ENCODE peak calls at places on chromosomes 16 and 17, in nine cellular contexts. O is GM12891; Y is chondrocyte; V is left colon; I is CD4-positive, alpha-beta T cell; A is posterior cingulate gyrus; W is ACHN; P is T-cell; J is T-helper 2 cell. C is an unnamed sample.

GRCh38 chr16:87723224-87723619 is 42.6 kb downstream of the KLHDC4 start:
- DNase-seq in I (peak; percentile 12), J (no peak), O (peak; percentile 63), A (peak; percentile 90), V (no peak), W (peak; percentile 97), P (peak; percentile 15), Y (no peak), C (peak; percentile 89)

GRCh38 chr16:88977028-88977844 is at the start of gene CBFA2T3:
- DNase-seq in O (no peak), V (peak; percentile 74), I (no peak), A (peak; percentile 41), W (no peak), P (no peak), Y (no peak), J (no peak), C (no peak)

GRCh38 chr17:41535764-41536481 is 7.8 kb upstream of the KRT19 start:
- DNase-seq in W (no peak), A (no peak), V (peak; percentile 55), P (no peak), I (no peak), O (no peak), Y (peak; percentile 75), J (no peak), C (no peak)

GRCh38 chr17:29138184-29138955 is 41.8 kb downstream of the MYO18A start:
- DNase-seq in W (peak; percentile 70), J (no peak), P (no peak), V (no peak), O (no peak), Y (no peak), A (no peak), I (peak; percentile 51), C (no peak)

GRCh38 chr17:80367510-80367909 is 47.5 kb upstream of the ENDOV start:
- DNase-seq in V (no peak), J (no peak), I (no peak), Y (peak; percentile 64), P (no peak), O (no peak), W (no peak), A (no peak), C (no peak)

GRCh38 chr16:88969361-88969831 is 7.6 kb downstream of the CBFA2T3 start:
- DNase-seq in V (no peak), Y (no peak), W (no peak), P (no peak), J (no peak), O (no peak), I (no peak), A (no peak), C (no peak)

GRCh38 chr17:36837193-36837592 is 100.1 kb upstream of the LHX1 start:
- DNase-seq in P (no peak), W (no peak), O (no peak), I (no peak), A (no peak), V (no peak), J (no peak), Y (no peak), C (no peak)

GRCh38 chr16:79362312-79362970 is 238.1 kb downstream of the MAF start:
- DNase-seq in W (no peak), P (no peak), Y (no peak), I (no peak), J (no peak), V (no peak), A (no peak), O (no peak), C (no peak)

GRCh38 chr16:59385953-59386352 is 651.8 kb upstream of the GOT2 start:
- DNase-seq in I (no peak), V (no peak), A (no peak), O (no peak), P (no peak), J (no peak), Y (no peak), W (no peak), C (no peak)

GRCh38 chr17:81339502-81340296 is 44.6 kb upstream of the SLC38A10 start:
- DNase-seq in Y (no peak), I (no peak), J (no peak), O (no peak), V (peak; percentile 58), P (no peak), A (no peak), W (peak; percentile 60), C (no peak)

GRCh38 chr17:76585048-76585648 is 512 bp downstream of the ST6GALNAC2 start:
- DNase-seq in V (peak; percentile 49), P (no peak), W (no peak), O (no peak), Y (no peak), J (no peak), I (no peak), A (no peak), C (no peak)

GRCh38 chr16:8849411-8850011 is 19.3 kb downstream of the CARHSP1 start:
- DNase-seq in I (no peak), W (no peak), A (no peak), P (no peak), O (peak; percentile 5), J (no peak), Y (peak; percentile 87), V (no peak), C (no peak)